ENCODE peak calls at places on chromosomes 11 and 22, in four cellular contexts. Q is GM12878, L is HepG2, P is K562. Y is an unnamed sample.

GRCh38 chr11:26143553-26144308 is 188.2 kb upstream of the ANO3 start:
- DNase-seq in L (no peak), Q (no peak), P (no peak), Y (no peak)

GRCh38 chr11:126355926-126356897 is 726 bp downstream of the ST3GAL4 start:
- DNase-seq in P (no peak), Q (no peak), L (peak; percentile 21), Y (peak; percentile 40)

GRCh38 chr11:76314741-76315090 is 66.2 kb downstream of the THAP12 start:
- DNase-seq in Q (no peak), L (no peak), P (no peak), Y (no peak)

GRCh38 chr11:45917286-45917622 is 423 bp downstream of the PEX16 start:
- DNase-seq in P (peak; percentile 37), Q (no peak), L (no peak), Y (no peak)

GRCh38 chr11:47156951-47157350 is 19.7 kb downstream of the ARFGAP2 start:
- DNase-seq in L (no peak), Q (no peak), P (no peak), Y (no peak)

GRCh38 chr11:74681686-74682651 is 49.3 kb downstream of the CHRDL2 start:
- DNase-seq in Q (no peak), P (no peak), L (no peak), Y (no peak)

GRCh38 chr11:61056981-61057380 is 45.3 kb upstream of the CD5 start:
- DNase-seq in L (no peak), P (no peak), Q (no peak), Y (no peak)

GRCh38 chr22:47151064-47151463 is 388.6 kb downstream of the TBC1D22A start:
- DNase-seq in Q (no peak), L (no peak), P (no peak), Y (no peak)

GRCh38 chr22:43273902-43274484 is 69.2 kb downstream of the SCUBE1 start:
- DNase-seq in L (peak; percentile 47), P (peak; percentile 64), Q (peak; percentile 13), Y (peak; percentile 78)

GRCh38 chr11:18771266-18772035 is 20.1 kb downstream of the PTPN5 start:
- DNase-seq in Q (no peak), P (no peak), L (no peak), Y (no peak)

GRCh38 chr22:27994481-27995331 is 75.7 kb upstream of the PITPNB start:
- DNase-seq in L (no peak), P (no peak), Q (no peak), Y (no peak)

GRCh38 chr11:74725701-74726100 is 5.5 kb downstream of the CHRDL2 start:
- DNase-seq in L (no peak), Q (no peak), P (no peak), Y (no peak)

GRCh38 chr22:50008151-50009040 is 4.2 kb downstream of the IL17REL start:
- DNase-seq in P (no peak), L (no peak), Q (no peak), Y (no peak)

GRCh38 chr22:43388420-43388851 is 23.4 kb upstream of the MPPED1 start:
- DNase-seq in P (peak; percentile 78), Q (no peak), L (peak; percentile 55), Y (peak; percentile 87)

GRCh38 chr11:131925829-131926228 is 555.4 kb downstream of the NTM start:
- DNase-seq in P (no peak), L (no peak), Q (no peak), Y (no peak)

GRCh38 chr11:111064118-111064517 is 181.4 kb upstream of the POU2AF2 start:
- DNase-seq in P (no peak), L (no peak), Q (no peak), Y (no peak)

GRCh38 chr11:34262601-34263081 is 95.2 kb downstream of the ABTB2 start:
- DNase-seq in L (no peak), P (no peak), Q (no peak), Y (no peak)

GRCh38 chr11:115181480-115181879 is 322.7 kb downstream of the CADM1 start:
- DNase-seq in L (no peak), P (no peak), Q (no peak), Y (no peak)

GRCh38 chr22:30438559-30438958 is 13.0 kb downstream of the MTFP1 start:
- DNase-seq in P (no peak), Q (no peak), L (no peak), Y (no peak)

GRCh38 chr22:43346521-43346929 is 3.4 kb upstream of the SCUBE1 start:
- DNase-seq in L (peak; percentile 30), Q (no peak), P (peak; percentile 53), Y (peak; percentile 75)

GRCh38 chr22:17334054-17334453 is 35.2 kb upstream of the CECR2 start:
- DNase-seq in L (no peak), Q (no peak), P (peak; percentile 5), Y (no peak)

GRCh38 chr11:130070829-130071205 is 1.1 kb downstream of the APLP2 start:
- DNase-seq in Q (no peak), L (no peak), P (no peak), Y (no peak)

GRCh38 chr11:69350596-69350995 is 56.6 kb downstream of the MYEOV start:
- DNase-seq in L (no peak), Q (no peak), P (no peak), Y (no peak)

GRCh38 chr11:36258730-36259360 is 30.4 kb downstream of the COMMD9 start:
- DNase-seq in P (peak; percentile 25), L (peak; percentile 29), Q (no peak), Y (peak; percentile 68)

GRCh38 chr11:68347841-68348240 is 35.5 kb downstream of the LRP5 start:
- DNase-seq in Q (no peak), P (no peak), L (no peak), Y (no peak)

GRCh38 chr22:46233231-46233630 is 16.9 kb downstream of the CDPF1 start:
- DNase-seq in P (no peak), Q (no peak), L (no peak), Y (no peak)

GRCh38 chr11:88015170-88015569 is 160.1 kb downstream of the RAB38 start:
- DNase-seq in Q (no peak), P (no peak), L (no peak), Y (no peak)

GRCh38 chr11:119029340-119030028 is 1.2 kb downstream of the SLC37A4 start:
- DNase-seq in L (peak; percentile 93), P (peak; percentile 43), Q (no peak), Y (peak; percentile 34)

GRCh38 chr11:65640483-65641207 is 2.7 kb downstream of the SIPA1 start:
- DNase-seq in L (no peak), P (no peak), Q (no peak), Y (no peak)

GRCh38 chr11:123061403-123062157 is at the start of gene HSPA8:
- DNase-seq in L (peak; percentile 46), Q (no peak), P (peak; percentile 58), Y (no peak)

GRCh38 chr11:11148104-11148509 is 204.9 kb downstream of the CSNK2A3 start:
- DNase-seq in P (no peak), Q (no peak), L (no peak), Y (no peak)

GRCh38 chr11:62298975-62299374 is at the start of gene SCGB1D4:
- DNase-seq in Q (no peak), L (no peak), P (no peak), Y (no peak)

GRCh38 chr11:62295504-62295903 is 3.4 kb downstream of the SCGB1D4 start:
- DNase-seq in L (peak; percentile 23), P (no peak), Q (no peak), Y (no peak)
- TF ChIP-seq TARDBP in L (no peak), P (no peak), Q (no peak), Y (no peak)

GRCh38 chr11:71435278-71435951 is 12.8 kb downstream of the DHCR7 start:
- DNase-seq in P (no peak), Q (no peak), L (no peak), Y (no peak)

GRCh38 chr11:71434576-71435130 is 13.5 kb downstream of the DHCR7 start:
- DNase-seq in P (no peak), L (no peak), Q (no peak), Y (no peak)

GRCh38 chr11:71431271-71431670 is 16.9 kb downstream of the DHCR7 start:
- DNase-seq in L (no peak), P (no peak), Q (no peak), Y (no peak)

GRCh38 chr11:71433648-71434450 is 14.3 kb downstream of the DHCR7 start:
- DNase-seq in L (peak; percentile 68), Q (no peak), P (no peak), Y (no peak)

DNA sequence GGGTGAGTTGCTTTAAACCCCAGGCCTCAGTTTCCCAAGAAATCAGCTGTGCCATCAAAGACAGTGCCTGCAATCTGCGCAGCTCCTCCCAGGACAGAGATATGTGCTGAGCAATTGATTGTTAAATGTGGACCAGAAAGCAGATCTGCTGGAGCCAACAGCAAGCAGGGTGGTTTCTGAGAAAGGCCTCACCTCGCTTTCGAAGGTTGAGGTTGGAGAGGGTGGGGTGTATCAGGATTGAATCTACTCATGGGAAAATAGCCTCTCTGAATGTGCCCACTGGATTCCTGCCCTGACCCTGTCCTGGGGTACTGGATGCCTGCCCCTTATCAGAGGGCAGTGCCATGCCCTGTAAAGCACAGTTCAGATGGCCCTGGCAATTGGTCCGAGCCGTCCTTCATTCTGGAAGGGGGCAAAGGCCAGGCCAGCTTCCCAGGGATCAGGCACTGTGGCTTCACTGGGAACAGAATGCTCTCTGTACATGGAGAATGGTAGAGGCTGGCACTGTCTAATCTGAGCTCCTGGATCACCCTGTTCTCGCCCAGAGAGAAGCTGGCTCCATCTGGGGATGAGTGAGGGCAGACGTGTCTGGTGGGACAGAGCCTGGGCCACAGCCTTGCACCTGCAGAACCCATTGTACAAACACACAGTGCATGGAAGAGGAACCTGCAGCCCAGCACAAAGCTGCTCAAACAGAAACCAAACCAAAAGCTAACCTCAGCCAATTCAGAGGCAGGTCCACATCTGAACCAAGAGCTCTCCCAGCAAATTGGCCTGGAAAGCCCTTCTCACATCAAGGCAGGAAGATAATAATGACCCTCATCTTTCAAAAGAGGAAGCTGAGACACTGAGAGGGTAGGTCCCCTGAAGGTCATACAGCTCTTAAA is 15.2 kb downstream of the DHCR7 start:
- DNase-seq in Q (no peak), P (no peak), L (no peak), Y (no peak)
- TF ChIP-seq TARDBP in Q (no peak), P (no peak), L (no peak), Y (no peak)

GRCh38 chr11:32433249-32434115 is 1.9 kb downstream of the WT1 start:
- DNase-seq in P (peak; percentile 43), Q (no peak), L (no peak), Y (no peak)

GRCh38 chr11:32434387-32435151 is 770 bp downstream of the WT1 start:
- DNase-seq in L (peak; percentile 5), P (peak; percentile 76), Q (no peak), Y (peak; percentile 61)

GRCh38 chr11:32435152-32435480 is 223 bp downstream of the WT1 start:
- DNase-seq in P (peak; percentile 32), Q (no peak), L (no peak), Y (no peak)

GRCh38 chr11:32432565-32433248 is 2.6 kb downstream of the WT1 start:
- DNase-seq in L (no peak), P (peak; percentile 36), Q (no peak), Y (no peak)

DNA sequence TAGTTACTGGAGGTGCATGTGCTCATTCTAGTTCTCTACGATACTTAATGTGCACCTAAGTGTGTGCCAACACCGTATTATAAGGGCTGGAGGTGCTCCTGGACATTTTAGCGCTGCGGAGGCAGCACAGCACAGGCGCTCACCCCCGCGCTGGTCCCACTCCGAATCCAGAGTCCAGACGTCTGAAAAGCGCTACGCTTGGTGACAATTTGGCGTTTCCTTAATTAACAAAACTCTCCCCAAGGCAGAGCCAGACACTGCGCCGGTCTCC is 1.3 kb downstream of the WT1 start:
- DNase-seq in L (no peak), P (no peak), Q (no peak), Y (no peak)
- TF ChIP-seq TARDBP in L (no peak), P (no peak), Q (no peak), Y (no peak)

GRCh38 chr11:77619576-77620198 is 17.9 kb downstream of the CLNS1A start:
- DNase-seq in L (peak; percentile 50), P (no peak), Q (peak; percentile 28), Y (peak; percentile 22)
- TF ChIP-seq TARDBP in L (no peak), P (no peak), Q (no peak), Y (no peak)

Y was measured in HEK293T.